ENCODE peak calls at places on chromosomes 7 and 10, in eight cellular contexts. U, B, I, X, G, D, V and H are unnamed samples.

GRCh38 chr7:80833289-80834104 is 85.4 kb downstream of the SEMA3C start:
- DNase-seq in U (peak), B (no peak), I (no peak), X (peak), G (no peak), D (no peak), V (no peak), H (no peak)

GRCh38 chr10:1417574-1417973 is 319.8 kb downstream of the ADARB2 start:
- DNase-seq in U (no peak), B (no peak), I (no peak), X (no peak), G (no peak), D (no peak), V (no peak), H (no peak)

GRCh38 chr7:129067943-129068548 is 13.1 kb upstream of the TNPO3 start:
- DNase-seq in U (no peak), B (no peak), I (no peak), X (no peak), G (no peak), D (no peak), V (no peak), H (no peak)

GRCh38 chr10:26931223-26931622 is 70.5 kb upstream of the ABI1 start:
- DNase-seq in U (no peak), B (no peak), I (no peak), X (no peak), G (peak), D (no peak), V (no peak), H (no peak)

GRCh38 chr7:101941481-101942383 is 124.3 kb downstream of the CUX1 start:
- DNase-seq in U (peak), B (no peak), I (no peak), X (peak), G (peak), D (peak), V (peak), H (no peak)

GRCh38 chr7:147048864-147049263 is 932.3 kb downstream of the CNTNAP2 start:
- DNase-seq in U (no peak), B (no peak), I (no peak), X (no peak), G (no peak), D (no peak), V (no peak), H (no peak)

GRCh38 chr7:151724250-151724915 is 152.5 kb downstream of the PRKAG2 start:
- DNase-seq in U (no peak), B (no peak), I (no peak), X (no peak), G (no peak), D (no peak), V (no peak), H (no peak)

GRCh38 chr7:115635367-115635766 is 395.2 kb downstream of the TFEC start:
- DNase-seq in U (peak), B (no peak), I (no peak), X (no peak), G (no peak), D (no peak), V (peak), H (no peak)

GRCh38 chr10:78742730-78743615 is 325.8 kb upstream of the ZMIZ1 start:
- DNase-seq in U (no peak), B (peak), I (peak), X (no peak), G (peak), D (peak), V (no peak), H (peak)

GRCh38 chr7:27709137-27710075 is 30.6 kb upstream of the TAX1BP1 start:
- DNase-seq in U (peak), B (no peak), I (no peak), X (no peak), G (no peak), D (no peak), V (peak), H (no peak)

DNA sequence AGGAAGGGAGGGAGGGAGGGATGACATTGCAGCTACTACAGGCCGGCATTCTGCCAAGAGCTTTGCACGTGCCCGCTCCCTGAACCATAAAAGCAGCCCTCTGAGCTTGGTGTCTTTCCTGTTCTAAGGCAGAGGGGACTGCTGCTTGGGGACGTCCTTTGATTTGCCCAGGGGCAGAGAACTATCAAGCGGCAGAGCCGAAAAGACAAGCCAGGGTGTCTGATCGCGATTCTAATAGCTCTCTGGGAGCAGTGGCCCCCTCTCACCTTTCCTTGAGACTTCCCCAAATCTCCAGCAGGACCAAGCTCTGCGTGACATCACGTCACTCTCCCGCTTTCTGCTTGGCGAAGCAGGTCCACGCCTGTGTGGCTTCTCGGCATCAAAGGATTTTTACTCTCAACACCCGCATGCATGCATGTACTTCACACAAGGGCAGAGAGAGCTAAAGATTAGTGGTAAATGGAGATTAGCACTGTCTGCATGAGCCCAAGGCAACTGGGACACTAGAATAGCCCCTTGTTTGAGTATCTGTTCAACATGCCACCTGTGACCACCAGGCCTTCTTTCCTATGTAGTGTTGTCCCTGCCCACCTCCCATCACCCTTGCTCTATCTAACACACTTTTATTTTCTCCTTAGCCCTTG is 167.7 kb upstream of the AUTS2 start:
- DNase-seq in U (peak), B (peak), I (no peak), X (no peak), G (peak), D (no peak), V (no peak), H (peak)
- H3K27ac ChIP-seq in U (no peak), B (no peak), I (no peak), X (no peak), G (no peak), D (no peak), V (no peak), H (no peak)

GRCh38 chr10:115932099-115932498 is 340.9 kb downstream of the GFRA1 start:
- DNase-seq in U (no peak), B (no peak), I (no peak), X (no peak), G (no peak), D (no peak), V (no peak), H (no peak)
- H3K27ac ChIP-seq in U (no peak), B (no peak), I (no peak), X (no peak), G (no peak), D (no peak), V (no peak), H (no peak)

GRCh38 chr7:158064631-158065030 is 523.0 kb downstream of the PTPRN2 start:
- DNase-seq in U (no peak), B (no peak), I (no peak), X (no peak), G (no peak), D (no peak), V (no peak), H (no peak)

GRCh38 chr7:158067931-158068482 is 519.6 kb downstream of the PTPRN2 start:
- DNase-seq in U (no peak), B (no peak), I (no peak), X (no peak), G (no peak), D (no peak), V (no peak), H (no peak)

GRCh38 chr7:158065340-158065739 is 522.3 kb downstream of the PTPRN2 start:
- DNase-seq in U (no peak), B (no peak), I (no peak), X (no peak), G (no peak), D (no peak), V (no peak), H (peak)

GRCh38 chr7:158066085-158066484 is 521.5 kb downstream of the PTPRN2 start:
- DNase-seq in U (no peak), B (no peak), I (no peak), X (no peak), G (no peak), D (no peak), V (no peak), H (peak)

DNA sequence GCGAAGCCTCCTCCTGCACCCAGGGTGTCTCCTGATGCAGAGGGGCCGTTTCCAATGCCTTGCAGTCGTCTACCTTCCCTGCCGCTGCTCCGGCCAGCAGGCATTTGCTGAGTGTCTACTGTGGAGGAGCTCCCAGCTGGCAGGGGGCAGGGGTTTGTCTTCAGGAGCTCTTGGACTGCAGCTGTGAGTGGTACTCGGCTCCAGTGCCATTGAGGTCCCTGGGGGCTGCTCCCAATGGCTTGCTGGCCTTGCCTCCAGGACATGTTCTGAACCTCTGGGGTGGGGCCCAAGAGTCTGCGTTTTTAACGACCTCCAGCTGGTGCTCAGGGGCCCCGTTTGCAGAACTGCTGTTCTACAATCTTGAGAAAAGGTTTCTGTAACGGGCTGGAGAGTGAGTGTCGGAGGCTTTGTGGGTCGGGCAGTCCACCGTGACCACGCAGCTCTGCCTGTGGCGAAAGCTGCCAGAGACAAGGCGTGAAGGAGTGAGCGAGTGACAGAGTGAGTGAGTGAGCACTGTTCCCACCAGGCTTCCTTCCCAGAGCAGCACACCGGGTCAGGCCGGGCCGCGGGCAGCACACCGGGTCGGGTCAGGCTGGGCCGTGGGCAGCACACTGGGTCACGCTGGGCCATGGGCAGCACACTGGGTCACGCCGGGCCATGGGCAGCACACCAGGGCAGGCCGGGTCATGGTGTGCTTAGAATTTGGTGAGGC is 520.2 kb downstream of the PTPRN2 start:
- DNase-seq in U (no peak), B (no peak), I (no peak), X (no peak), G (no peak), D (no peak), V (no peak), H (peak)
- H3K27ac ChIP-seq in U (no peak), B (no peak), I (no peak), X (no peak), G (no peak), D (no peak), V (no peak), H (no peak)

GRCh38 chr10:121516071-121516470 is 82.2 kb downstream of the FGFR2 start:
- DNase-seq in U (no peak), B (no peak), I (no peak), X (no peak), G (no peak), D (no peak), V (no peak), H (no peak)
- H3K27ac ChIP-seq in U (no peak), B (no peak), I (no peak), X (no peak), G (no peak), D (no peak), V (no peak), H (no peak)

GRCh38 chr7:157021893-157022680 is 11.6 kb upstream of the MNX1 start:
- DNase-seq in U (no peak), B (no peak), I (no peak), X (no peak), G (no peak), D (no peak), V (no peak), H (peak)

GRCh38 chr7:157022681-157023588 is 12.5 kb upstream of the MNX1 start:
- DNase-seq in U (no peak), B (no peak), I (no peak), X (no peak), G (peak), D (no peak), V (no peak), H (peak)

GRCh38 chr7:157024716-157025115 is 14.3 kb upstream of the MNX1 start:
- DNase-seq in U (no peak), B (no peak), I (no peak), X (no peak), G (no peak), D (no peak), V (no peak), H (no peak)

GRCh38 chr7:157021071-157021891 is 10.8 kb upstream of the MNX1 start:
- DNase-seq in U (no peak), B (no peak), I (no peak), X (no peak), G (no peak), D (no peak), V (no peak), H (peak)

DNA sequence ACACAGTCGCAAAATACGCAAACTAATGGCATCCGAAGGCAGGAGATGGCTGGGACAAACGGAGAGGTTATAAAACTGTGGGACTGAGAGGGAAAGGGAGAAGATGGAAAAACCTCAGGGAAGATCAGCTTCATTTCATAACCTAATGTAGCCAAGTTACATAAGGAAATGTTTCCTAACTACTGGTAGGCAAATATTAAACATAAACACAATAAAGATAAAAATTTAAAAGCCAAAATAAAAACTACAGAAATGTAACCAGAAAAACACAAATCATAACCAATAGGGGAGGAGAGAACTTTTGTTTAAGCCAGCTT is 13.1 kb upstream of the MNX1 start:
- DNase-seq in U (no peak), B (no peak), I (no peak), X (no peak), G (no peak), D (no peak), V (no peak), H (no peak)
- H3K27ac ChIP-seq in U (no peak), B (no peak), I (no peak), X (no peak), G (no peak), D (no peak), V (no peak), H (no peak)

DNA sequence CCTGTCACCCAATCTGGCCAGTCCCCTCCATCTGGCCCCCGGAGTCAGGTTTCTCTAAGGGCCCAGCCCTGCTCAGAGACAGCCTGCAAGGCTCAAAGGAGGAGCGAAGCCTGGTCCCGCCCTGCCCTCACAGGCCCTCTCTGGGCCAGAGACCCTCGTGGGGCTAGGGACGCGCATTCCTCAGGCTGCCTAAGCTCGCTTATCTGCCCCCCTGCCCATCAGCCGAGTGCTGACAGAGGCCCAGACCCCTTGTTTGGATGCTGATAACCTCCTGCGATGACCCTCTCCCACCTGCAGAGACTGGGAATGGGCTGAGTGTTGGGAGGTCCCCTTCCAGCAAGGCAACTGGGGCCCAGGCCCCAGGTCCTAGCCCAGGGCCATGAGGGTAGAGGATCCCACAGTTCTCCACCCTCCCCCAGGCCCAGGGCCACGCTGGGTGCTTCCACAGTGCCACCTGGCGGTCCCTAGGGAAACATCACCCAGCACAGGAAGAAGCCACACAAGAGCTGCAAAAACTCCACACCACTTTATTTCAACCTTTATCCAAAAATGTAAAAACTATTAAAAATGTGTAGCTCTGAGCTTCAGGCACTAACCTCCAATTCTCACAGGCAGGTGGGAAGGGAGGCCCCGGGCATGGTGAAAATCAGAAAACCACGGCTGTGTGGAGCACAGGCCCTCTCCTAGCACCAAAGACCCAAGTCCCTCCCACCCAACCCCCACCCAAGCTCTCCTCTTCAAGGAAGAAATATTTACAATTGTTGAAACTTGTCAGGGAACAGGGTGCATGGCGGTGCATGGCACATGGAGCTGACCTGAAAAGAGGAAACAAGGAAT is 2.2 kb downstream of the NPM3 start:
- DNase-seq in U (peak), B (no peak), I (peak), X (peak), G (peak), D (peak), V (peak), H (no peak)
- H3K27ac ChIP-seq in U (no peak), B (no peak), I (no peak), X (no peak), G (no peak), D (no peak), V (no peak), H (no peak)

GRCh38 chr10:68332259-68333057 is at the start of gene PBLD:
- DNase-seq in U (peak), B (peak), I (peak), X (peak), G (peak), D (peak), V (peak), H (peak)
- H3K27ac ChIP-seq in U (peak), B (peak), I (peak), X (peak), G (peak), D (peak), V (peak), H (peak)